ENCODE peak calls at places on chromosome 5, in seven cellular contexts. One of them, this sample, is unnamed.

GRCh38 chr5:124812771-124813358 is 66.4 kb upstream of the ZNF608 start:
- DNase-seq in GM23338: no peak
- DNase-seq in body of pancreas: no peak
- DNase-seq in brain microvascular endothelial cell: no peak
- DNase-seq in tibial artery: no peak
- DNase-seq in esophagus muscularis mucosa: no peak
- DNase-seq in BJ: no peak
- DNase-seq in this sample: no peak

GRCh38 chr5:1386274-1386717 is 41.4 kb upstream of the CLPTM1L start:
- DNase-seq in GM23338: peak; percentile 80
- DNase-seq in body of pancreas: peak; percentile 83
- DNase-seq in brain microvascular endothelial cell: peak; percentile 18
- DNase-seq in tibial artery: no peak
- DNase-seq in esophagus muscularis mucosa: no peak
- DNase-seq in BJ: no peak
- DNase-seq in this sample: no peak

GRCh38 chr5:102241809-102242421 is 54.2 kb downstream of the SLCO4C1 start:
- DNase-seq in GM23338: peak; percentile 8
- DNase-seq in body of pancreas: no peak
- DNase-seq in brain microvascular endothelial cell: no peak
- DNase-seq in tibial artery: no peak
- DNase-seq in esophagus muscularis mucosa: no peak
- DNase-seq in BJ: no peak
- DNase-seq in this sample: no peak

GRCh38 chr5:177364159-177364962 is 6.6 kb downstream of the RGS14 start:
- DNase-seq in GM23338: peak; percentile 13
- DNase-seq in body of pancreas: no peak
- DNase-seq in brain microvascular endothelial cell: no peak
- DNase-seq in tibial artery: no peak
- DNase-seq in esophagus muscularis mucosa: no peak
- DNase-seq in BJ: no peak
- DNase-seq in this sample: no peak

GRCh38 chr5:126490167-126490937 is 67.1 kb downstream of the GRAMD2B start:
- DNase-seq in GM23338: peak; percentile 56
- DNase-seq in body of pancreas: no peak
- DNase-seq in brain microvascular endothelial cell: no peak
- DNase-seq in tibial artery: no peak
- DNase-seq in esophagus muscularis mucosa: peak; percentile 88
- DNase-seq in BJ: peak; percentile 66
- DNase-seq in this sample: no peak

GRCh38 chr5:40754381-40755092 is 1.2 kb downstream of the TTC33 start:
- DNase-seq in GM23338: no peak
- DNase-seq in body of pancreas: no peak
- DNase-seq in brain microvascular endothelial cell: peak; percentile 22
- DNase-seq in tibial artery: no peak
- DNase-seq in esophagus muscularis mucosa: no peak
- DNase-seq in BJ: no peak
- DNase-seq in this sample: no peak

GRCh38 chr5:80206282-80206681 is 49.6 kb downstream of the SERINC5 start:
- DNase-seq in GM23338: no peak
- DNase-seq in body of pancreas: no peak
- DNase-seq in brain microvascular endothelial cell: peak; percentile 81
- DNase-seq in tibial artery: no peak
- DNase-seq in esophagus muscularis mucosa: no peak
- DNase-seq in BJ: peak; percentile 37
- DNase-seq in this sample: no peak

GRCh38 chr5:133336121-133336968 is 276.0 kb downstream of the FSTL4 start:
- DNase-seq in GM23338: no peak
- DNase-seq in body of pancreas: no peak
- DNase-seq in brain microvascular endothelial cell: no peak
- DNase-seq in tibial artery: no peak
- DNase-seq in esophagus muscularis mucosa: no peak
- DNase-seq in BJ: no peak
- DNase-seq in this sample: no peak

GRCh38 chr5:25516136-25516535 is 871.4 kb upstream of the CDH10 start:
- DNase-seq in GM23338: no peak
- DNase-seq in body of pancreas: no peak
- DNase-seq in brain microvascular endothelial cell: no peak
- DNase-seq in tibial artery: no peak
- DNase-seq in esophagus muscularis mucosa: no peak
- DNase-seq in BJ: no peak
- DNase-seq in this sample: no peak

GRCh38 chr5:141757402-141757801 is 75.4 kb upstream of the ARAP3 start:
- DNase-seq in GM23338: peak; percentile 78
- DNase-seq in body of pancreas: peak; percentile 28
- DNase-seq in brain microvascular endothelial cell: peak; percentile 35
- DNase-seq in tibial artery: no peak
- DNase-seq in esophagus muscularis mucosa: no peak
- DNase-seq in BJ: no peak
- DNase-seq in this sample: no peak

GRCh38 chr5:44845777-44846176 is 37.0 kb downstream of the MRPS30 start:
- DNase-seq in GM23338: no peak
- DNase-seq in body of pancreas: no peak
- DNase-seq in brain microvascular endothelial cell: no peak
- DNase-seq in tibial artery: no peak
- DNase-seq in esophagus muscularis mucosa: no peak
- DNase-seq in BJ: no peak
- DNase-seq in this sample: no peak

GRCh38 chr5:77292026-77292757 is 81.7 kb downstream of the PDE8B start:
- DNase-seq in GM23338: no peak
- DNase-seq in body of pancreas: no peak
- DNase-seq in brain microvascular endothelial cell: peak; percentile 60
- DNase-seq in tibial artery: no peak
- DNase-seq in esophagus muscularis mucosa: peak; percentile 53
- DNase-seq in BJ: peak; percentile 88
- DNase-seq in this sample: no peak

GRCh38 chr5:102815560-102816324 is 60.6 kb downstream of the PAM start:
- DNase-seq in GM23338: no peak
- DNase-seq in body of pancreas: no peak
- DNase-seq in brain microvascular endothelial cell: no peak
- DNase-seq in tibial artery: no peak
- DNase-seq in esophagus muscularis mucosa: no peak
- DNase-seq in BJ: no peak
- DNase-seq in this sample: no peak

GRCh38 chr5:111107371-111107770 is 15.2 kb downstream of the WDR36 start:
- DNase-seq in GM23338: no peak
- DNase-seq in body of pancreas: no peak
- DNase-seq in brain microvascular endothelial cell: no peak
- DNase-seq in tibial artery: no peak
- DNase-seq in esophagus muscularis mucosa: no peak
- DNase-seq in BJ: no peak
- DNase-seq in this sample: no peak

GRCh38 chr5:154968953-154969352 is 28.1 kb downstream of the MRPL22 start:
- DNase-seq in GM23338: no peak
- DNase-seq in body of pancreas: no peak
- DNase-seq in brain microvascular endothelial cell: no peak
- DNase-seq in tibial artery: no peak
- DNase-seq in esophagus muscularis mucosa: no peak
- DNase-seq in BJ: no peak
- DNase-seq in this sample: no peak

DNA sequence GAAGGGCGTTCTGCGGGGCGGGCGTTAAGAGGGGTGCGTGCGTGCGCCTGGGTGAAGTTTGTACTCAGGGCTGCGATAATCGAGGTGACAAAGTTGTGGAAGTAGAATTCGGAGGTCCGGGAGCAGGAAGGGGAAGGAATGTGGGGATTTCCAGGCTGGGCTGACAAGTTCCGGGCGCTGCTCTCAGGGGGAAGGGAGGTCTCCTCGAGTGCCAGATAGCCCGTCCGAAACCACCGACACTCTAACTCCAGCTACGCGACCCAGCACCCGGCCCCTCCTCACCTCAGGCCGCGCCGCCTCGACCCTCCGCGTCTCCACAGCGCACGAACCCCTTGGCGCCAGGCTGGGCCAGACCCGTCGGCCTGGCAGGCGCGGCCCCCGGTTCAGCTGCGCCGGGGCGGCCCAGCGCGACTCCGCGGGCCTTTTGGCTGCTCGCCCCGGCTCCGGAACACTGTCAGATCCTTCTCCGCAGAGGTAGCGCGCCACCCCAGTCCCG is at the start of gene IL6ST:
- DNase-seq in GM23338: peak; percentile 89
- DNase-seq in body of pancreas: peak; percentile 76
- DNase-seq in brain microvascular endothelial cell: peak; percentile 77
- DNase-seq in tibial artery: no peak
- DNase-seq in esophagus muscularis mucosa: no peak
- DNase-seq in BJ: peak; percentile 26
- DNase-seq in this sample: no peak
- TF ChIP-seq CTCF in GM23338: no peak
- TF ChIP-seq CTCF in body of pancreas: no peak
- TF ChIP-seq CTCF in brain microvascular endothelial cell: no peak
- TF ChIP-seq CTCF in tibial artery: no peak
- TF ChIP-seq CTCF in esophagus muscularis mucosa: no peak
- TF ChIP-seq CTCF in BJ: no peak
- TF ChIP-seq CTCF in this sample: no peak

GRCh38 chr5:106639488-106639887 is 1031.2 kb downstream of the EFNA5 start:
- DNase-seq in GM23338: no peak
- DNase-seq in body of pancreas: no peak
- DNase-seq in brain microvascular endothelial cell: no peak
- DNase-seq in tibial artery: no peak
- DNase-seq in esophagus muscularis mucosa: no peak
- DNase-seq in BJ: no peak
- DNase-seq in this sample: no peak
- TF ChIP-seq CTCF in GM23338: no peak
- TF ChIP-seq CTCF in body of pancreas: no peak
- TF ChIP-seq CTCF in brain microvascular endothelial cell: no peak
- TF ChIP-seq CTCF in tibial artery: no peak
- TF ChIP-seq CTCF in esophagus muscularis mucosa: no peak
- TF ChIP-seq CTCF in BJ: no peak
- TF ChIP-seq CTCF in this sample: no peak

GRCh38 chr5:59873113-59873512 is 20.4 kb downstream of the PDE4D start:
- DNase-seq in GM23338: no peak
- DNase-seq in body of pancreas: no peak
- DNase-seq in brain microvascular endothelial cell: peak; percentile 75
- DNase-seq in tibial artery: no peak
- DNase-seq in esophagus muscularis mucosa: no peak
- DNase-seq in BJ: peak; percentile 81
- DNase-seq in this sample: no peak

GRCh38 chr5:59874675-59875074 is 18.9 kb downstream of the PDE4D start:
- DNase-seq in GM23338: no peak
- DNase-seq in body of pancreas: no peak
- DNase-seq in brain microvascular endothelial cell: no peak
- DNase-seq in tibial artery: no peak
- DNase-seq in esophagus muscularis mucosa: no peak
- DNase-seq in BJ: no peak
- DNase-seq in this sample: no peak
- TF ChIP-seq CTCF in GM23338: no peak
- TF ChIP-seq CTCF in body of pancreas: no peak
- TF ChIP-seq CTCF in brain microvascular endothelial cell: no peak
- TF ChIP-seq CTCF in tibial artery: no peak
- TF ChIP-seq CTCF in esophagus muscularis mucosa: no peak
- TF ChIP-seq CTCF in BJ: no peak
- TF ChIP-seq CTCF in this sample: no peak

GRCh38 chr5:100794844-100795243 is 108.2 kb downstream of the ST8SIA4 start:
- DNase-seq in GM23338: no peak
- DNase-seq in body of pancreas: no peak
- DNase-seq in brain microvascular endothelial cell: no peak
- DNase-seq in tibial artery: no peak
- DNase-seq in esophagus muscularis mucosa: no peak
- DNase-seq in BJ: no peak
- DNase-seq in this sample: no peak
- TF ChIP-seq CTCF in GM23338: no peak
- TF ChIP-seq CTCF in body of pancreas: no peak
- TF ChIP-seq CTCF in brain microvascular endothelial cell: no peak
- TF ChIP-seq CTCF in tibial artery: no peak
- TF ChIP-seq CTCF in esophagus muscularis mucosa: no peak
- TF ChIP-seq CTCF in BJ: no peak
- TF ChIP-seq CTCF in this sample: no peak

GRCh38 chr5:139384591-139385051 is 1.5 kb upstream of the SLC23A1 start:
- DNase-seq in GM23338: no peak
- DNase-seq in body of pancreas: no peak
- DNase-seq in brain microvascular endothelial cell: no peak
- DNase-seq in tibial artery: peak; percentile 67
- DNase-seq in esophagus muscularis mucosa: no peak
- DNase-seq in BJ: no peak
- DNase-seq in this sample: no peak

GRCh38 chr5:139383275-139383992 is at the start of gene SLC23A1:
- DNase-seq in GM23338: no peak
- DNase-seq in body of pancreas: peak; percentile 61
- DNase-seq in brain microvascular endothelial cell: no peak
- DNase-seq in tibial artery: no peak
- DNase-seq in esophagus muscularis mucosa: no peak
- DNase-seq in BJ: no peak
- DNase-seq in this sample: no peak

GRCh38 chr5:139386039-139386438 is 2.9 kb upstream of the SLC23A1 start:
- DNase-seq in GM23338: no peak
- DNase-seq in body of pancreas: no peak
- DNase-seq in brain microvascular endothelial cell: no peak
- DNase-seq in tibial artery: peak; percentile 46
- DNase-seq in esophagus muscularis mucosa: no peak
- DNase-seq in BJ: no peak
- DNase-seq in this sample: no peak

GRCh38 chr5:139383993-139384590 is 995 bp upstream of the SLC23A1 start:
- DNase-seq in GM23338: no peak
- DNase-seq in body of pancreas: no peak
- DNase-seq in brain microvascular endothelial cell: no peak
- DNase-seq in tibial artery: no peak
- DNase-seq in esophagus muscularis mucosa: no peak
- DNase-seq in BJ: no peak
- DNase-seq in this sample: no peak

DNA sequence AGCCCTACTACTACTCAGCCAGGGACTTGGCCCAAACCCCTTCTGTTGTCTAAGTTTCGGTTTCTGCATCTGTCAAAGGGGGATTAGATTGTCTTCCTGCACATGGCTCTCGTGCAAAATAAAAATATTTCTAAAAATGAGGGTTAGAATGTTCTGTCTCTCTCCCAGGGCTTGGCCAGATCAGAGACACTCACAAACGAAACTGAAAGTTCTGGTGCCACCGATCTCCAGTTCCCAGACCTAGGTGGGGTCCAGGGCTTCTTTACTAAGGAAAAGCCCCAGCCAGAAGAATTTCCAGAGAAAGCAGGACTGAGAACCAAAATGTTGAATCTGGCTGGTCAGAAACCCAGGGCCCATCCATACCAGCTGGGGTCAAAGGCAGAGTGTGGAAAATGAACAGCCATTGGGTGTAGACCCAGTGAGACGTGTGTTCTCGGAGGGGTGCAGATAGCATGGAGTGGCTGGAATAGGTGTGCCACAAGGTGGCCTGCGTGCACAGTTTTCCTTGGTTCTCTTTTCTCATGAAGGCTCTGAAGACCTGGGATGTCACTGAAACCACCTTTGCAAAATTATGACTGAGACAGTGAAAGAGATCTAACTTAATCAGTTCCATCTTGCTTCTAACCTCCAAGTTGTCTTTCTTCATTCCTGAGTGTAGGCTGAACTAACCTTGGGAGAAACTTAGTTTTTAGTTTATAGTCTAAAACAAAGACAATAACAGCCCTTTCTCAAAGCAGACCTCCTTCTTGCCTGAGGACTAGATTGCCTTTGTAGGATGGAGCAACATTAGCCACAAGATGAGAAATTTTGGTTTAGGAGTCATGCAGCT is 2.2 kb upstream of the SLC23A1 start:
- DNase-seq in GM23338: no peak
- DNase-seq in body of pancreas: no peak
- DNase-seq in brain microvascular endothelial cell: no peak
- DNase-seq in tibial artery: peak; percentile 43
- DNase-seq in esophagus muscularis mucosa: no peak
- DNase-seq in BJ: no peak
- DNase-seq in this sample: no peak
- TF ChIP-seq CTCF in GM23338: no peak
- TF ChIP-seq CTCF in body of pancreas: peak; percentile 30
- TF ChIP-seq CTCF in brain microvascular endothelial cell: peak; percentile 8
- TF ChIP-seq CTCF in tibial artery: no peak
- TF ChIP-seq CTCF in esophagus muscularis mucosa: no peak
- TF ChIP-seq CTCF in BJ: no peak
- TF ChIP-seq CTCF in this sample: no peak